ENCODE peak calls at places on chromosome 10, in four cellular contexts. I is lower lobe of right lung, O is AG04450, H is fibroblast of lung. P is an unnamed sample.

GRCh38 chr10:133010095-133010837 is 67.9 kb upstream of the CFAP46 start:
- DNase-seq in O (no peak), I (no peak), H (no peak), P (no peak)

GRCh38 chr10:55214608-55215007 is 413.6 kb upstream of the PCDH15 start:
- DNase-seq in O (no peak), H (no peak), I (no peak), P (no peak)

GRCh38 chr10:99450624-99451498 is 20.4 kb upstream of the GOT1 start:
- DNase-seq in H (no peak), I (no peak), O (no peak), P (no peak)

GRCh38 chr10:4470231-4470840 is 355.7 kb upstream of the AKR1E2 start:
- DNase-seq in O (peak), I (no peak), H (peak), P (no peak)

GRCh38 chr10:1679821-1680650 is 57.3 kb downstream of the ADARB2 start:
- DNase-seq in I (no peak), O (no peak), H (no peak), P (no peak)

GRCh38 chr10:80158598-80159127 is 26.1 kb downstream of the PLAC9 start:
- DNase-seq in H (peak), I (peak), O (peak), P (no peak)

GRCh38 chr10:125448596-125448995 is 234.4 kb downstream of the TEX36 start:
- DNase-seq in H (peak), I (no peak), O (no peak), P (no peak)

GRCh38 chr10:22997102-22997501 is 69.2 kb downstream of the ARMC3 start:
- DNase-seq in I (no peak), H (peak), O (no peak), P (no peak)

GRCh38 chr10:67943917-67944316 is 59.5 kb downstream of the SIRT1 start:
- DNase-seq in I (no peak), H (no peak), O (no peak), P (no peak)

GRCh38 chr10:120607016-120607709 is 150.1 kb downstream of the PLPP4 start:
- DNase-seq in O (no peak), H (no peak), I (no peak), P (no peak)

GRCh38 chr10:71756441-71757191 is 16.7 kb downstream of the VSIR start:
- DNase-seq in H (peak), I (no peak), O (no peak), P (no peak)

GRCh38 chr10:97179731-97180366 is 5.9 kb downstream of the SLIT1 start:
- DNase-seq in H (no peak), O (no peak), I (no peak), P (no peak)
- TF ChIP-seq CTCF in H (no peak), O (no peak), I (peak), P (no peak)

GRCh38 chr10:101867931-101868330 is 24.3 kb upstream of the KCNIP2 start:
- DNase-seq in O (no peak), I (no peak), H (no peak), P (no peak)
- TF ChIP-seq CTCF in O (no peak), I (no peak), H (no peak), P (no peak)

GRCh38 chr10:93028881-93029280 is 31.7 kb upstream of the CYP26C1 start:
- DNase-seq in O (no peak), I (no peak), H (peak), P (no peak)

GRCh38 chr10:93032809-93033137 is 27.8 kb upstream of the CYP26C1 start:
- DNase-seq in H (no peak), I (no peak), O (no peak), P (no peak)

GRCh38 chr10:93032105-93032808 is 28.3 kb upstream of the CYP26C1 start:
- DNase-seq in H (no peak), I (no peak), O (no peak), P (no peak)

GRCh38 chr10:93027508-93027907 is 33.1 kb upstream of the CYP26C1 start:
- DNase-seq in O (no peak), H (no peak), I (no peak), P (no peak)

GRCh38 chr10:93030409-93030808 is 30.2 kb upstream of the CYP26C1 start:
- DNase-seq in O (peak), I (no peak), H (peak), P (no peak)
- TF ChIP-seq CTCF in O (no peak), I (no peak), H (no peak), P (no peak)

DNA sequence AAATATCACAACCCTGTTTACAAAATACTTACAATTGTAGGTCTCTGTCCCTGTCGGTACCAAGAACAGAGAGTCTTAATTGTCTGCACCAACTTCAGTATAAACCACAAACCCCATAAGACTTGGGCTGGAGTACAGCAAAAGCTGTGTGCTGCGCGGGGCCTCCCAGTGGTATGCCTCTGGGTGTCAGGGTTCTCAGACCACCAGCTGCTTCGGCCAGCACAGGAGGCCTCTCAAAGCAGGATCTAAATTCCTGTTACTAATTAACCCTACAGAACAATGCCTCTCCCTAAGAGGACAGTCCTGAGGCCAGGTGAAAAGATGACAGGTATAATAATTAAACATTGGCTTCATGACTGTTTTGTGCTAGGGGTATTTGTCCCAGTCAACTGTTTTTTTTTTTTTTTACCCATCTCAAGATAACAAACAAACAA is 957 bp upstream of the SVIL start:
- DNase-seq in I (no peak), H (no peak), O (no peak), P (no peak)
- TF ChIP-seq CTCF in I (no peak), H (no peak), O (no peak), P (no peak)

GRCh38 chr10:86632009-86632800 is 22.1 kb upstream of the OPN4 start:
- DNase-seq in H (peak), I (no peak), O (no peak), P (no peak)

GRCh38 chr10:86635402-86635801 is 18.9 kb upstream of the OPN4 start:
- DNase-seq in H (peak), O (peak), I (no peak), P (no peak)

GRCh38 chr10:86630079-86630478 is 24.3 kb upstream of the OPN4 start:
- DNase-seq in O (no peak), H (peak), I (no peak), P (no peak)

GRCh38 chr10:86632951-86633350 is 21.4 kb upstream of the OPN4 start:
- DNase-seq in H (no peak), O (no peak), I (no peak), P (no peak)
- TF ChIP-seq CTCF in H (no peak), O (no peak), I (no peak), P (no peak)

DNA sequence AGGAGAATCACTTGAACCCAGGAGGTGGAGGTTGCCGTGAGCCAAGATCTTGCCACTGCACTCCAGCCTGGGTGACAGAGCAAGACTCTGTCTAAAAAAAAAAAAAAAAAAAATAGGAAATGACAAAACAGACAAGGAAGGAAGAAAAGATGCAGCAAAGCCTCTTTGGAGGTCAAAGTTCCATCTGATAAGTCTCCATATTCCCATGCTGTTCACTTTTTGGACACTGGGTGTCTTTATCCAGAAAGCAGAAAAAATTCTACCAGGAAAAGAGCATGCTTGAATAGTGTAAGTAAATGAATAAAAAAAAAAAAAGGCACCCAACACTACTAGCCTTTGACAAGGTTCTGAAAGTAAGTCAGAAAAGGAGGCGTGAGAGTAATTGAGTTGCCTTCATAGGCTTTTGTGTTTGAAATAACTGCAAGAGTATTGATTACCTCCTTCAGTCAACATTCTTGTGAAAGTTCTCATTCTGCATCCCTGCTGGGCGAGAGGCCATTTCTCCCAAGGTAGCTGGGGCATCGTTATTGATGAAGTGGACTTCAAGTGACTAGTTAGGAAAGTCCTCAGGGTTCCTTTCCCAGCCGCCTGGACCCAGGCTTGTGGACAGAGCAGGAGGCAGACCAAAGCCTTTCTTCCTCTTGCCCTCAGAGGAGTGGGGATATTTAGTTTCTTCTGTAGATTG is 133.3 kb upstream of the KIF5B start:
- DNase-seq in H (peak), I (no peak), O (no peak), P (no peak)
- TF ChIP-seq CTCF in H (peak), I (no peak), O (peak), P (peak)

DNA sequence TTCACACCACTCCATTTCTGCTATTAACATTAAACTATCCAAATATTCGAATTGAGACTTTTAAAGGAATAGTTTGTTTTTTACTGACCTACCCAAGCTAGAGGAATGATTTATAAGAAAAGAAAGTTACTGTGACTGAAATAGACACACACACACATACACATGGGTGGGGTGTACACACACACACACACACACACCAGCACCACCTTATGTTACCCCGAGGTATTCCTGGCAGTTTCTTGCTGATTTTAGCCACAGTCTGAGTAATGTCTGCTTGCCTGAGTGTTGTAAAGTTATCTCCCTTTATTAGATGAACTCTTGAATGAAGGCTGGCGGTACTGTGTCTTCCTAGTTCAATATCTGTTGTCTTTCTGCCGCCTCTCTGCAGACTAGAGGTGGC is 91.3 kb upstream of the PRKG1 start:
- DNase-seq in O (no peak), H (no peak), I (no peak), P (no peak)
- TF ChIP-seq CTCF in O (no peak), H (no peak), I (no peak), P (no peak)

GRCh38 chr10:75235375-75236177 is at the start of gene COMTD1:
- DNase-seq in O (peak), I (peak), H (peak), P (peak)

GRCh38 chr10:75234017-75234682 is 1.6 kb downstream of the COMTD1 start:
- DNase-seq in H (peak), I (peak), O (peak), P (peak)

GRCh38 chr10:75236178-75236825 is 545 bp upstream of the COMTD1 start:
- DNase-seq in O (no peak), I (no peak), H (no peak), P (no peak)

GRCh38 chr10:75233444-75234016 is 2.2 kb downstream of the COMTD1 start:
- DNase-seq in I (no peak), O (no peak), H (no peak), P (no peak)

DNA sequence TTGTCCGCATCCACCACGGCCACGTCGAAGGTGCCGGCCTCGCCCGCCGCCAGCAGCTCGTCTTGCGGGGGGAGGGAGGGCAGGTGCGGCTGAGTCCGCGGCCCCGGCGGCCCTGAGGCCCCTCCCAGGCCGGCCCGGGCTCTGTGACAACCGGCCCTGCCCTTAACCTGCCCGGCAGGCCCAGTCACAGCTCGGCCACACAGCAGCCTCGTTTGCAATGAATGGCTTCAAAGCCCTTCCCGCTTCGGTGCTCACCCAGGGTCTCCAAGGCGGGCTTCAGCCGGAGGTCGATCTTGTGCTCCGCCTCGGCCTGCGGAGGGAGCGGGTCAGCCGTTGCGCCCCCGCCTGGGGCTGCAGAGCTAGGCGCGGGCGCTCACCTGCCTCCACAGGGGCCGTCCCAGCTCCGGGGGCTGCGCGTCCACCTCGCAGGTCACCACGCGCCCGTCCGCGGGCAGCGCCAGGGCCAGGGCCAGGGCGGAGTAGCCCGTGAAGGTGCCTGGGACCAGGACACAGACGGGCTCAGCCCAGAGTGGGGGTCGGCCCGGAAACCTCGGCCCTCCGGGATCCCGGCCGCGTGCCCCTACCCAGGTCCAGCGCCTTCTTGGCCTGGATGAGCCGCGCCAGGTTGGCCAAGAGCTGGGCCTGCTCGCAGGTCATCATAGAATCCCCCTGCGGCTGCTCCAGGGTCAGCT is 928 bp downstream of the COMTD1 start:
- DNase-seq in I (no peak), H (no peak), O (no peak), P (no peak)
- TF ChIP-seq CTCF in I (no peak), H (no peak), O (no peak), P (no peak)

GRCh38 chr10:60114765-60115586 is 208.6 kb upstream of the CCDC6 start:
- DNase-seq in I (no peak), H (peak), O (peak), P (no peak)
- TF ChIP-seq CTCF in I (peak), H (peak), O (peak), P (peak)

GRCh38 chr10:29465384-29465783 is 169.4 kb downstream of the SVIL start:
- DNase-seq in O (no peak), I (no peak), H (no peak), P (no peak)
- TF ChIP-seq CTCF in O (no peak), I (no peak), H (no peak), P (no peak)